ENCODE peak calls at places on chromosomes 11 and 22, in five cellular contexts. M, P, Q, J and B are unnamed samples.

GRCh38 chr11:119206512-119207299 is 567 bp downstream of the CBL start:
- DNase-seq in M (no peak), Q (no peak), P (peak), J (no peak), B (no peak)

GRCh38 chr11:69217276-69218105 is 61.8 kb downstream of the SMIM38 start:
- DNase-seq in Q (no peak), J (no peak), M (no peak), P (no peak), B (no peak)

GRCh38 chr22:49787861-49788260 is 39.8 kb downstream of the BRD1 start:
- DNase-seq in Q (no peak), M (no peak), J (no peak), P (no peak), B (no peak)

GRCh38 chr22:31776231-31776630 is 22.4 kb downstream of the DEPDC5 start:
- DNase-seq in Q (no peak), J (no peak), M (no peak), P (peak), B (no peak)

GRCh38 chr11:45852018-45852711 is 4.9 kb downstream of the CRY2 start:
- DNase-seq in M (no peak), J (no peak), P (no peak), Q (no peak), B (no peak)

GRCh38 chr11:109320595-109320994 is 101.4 kb upstream of the C11orf87 start:
- DNase-seq in Q (peak), P (peak), J (peak), M (peak), B (peak)

GRCh38 chr11:122115520-122116343 is at the start of gene BLID:
- DNase-seq in P (no peak), Q (peak), M (no peak), J (no peak), B (no peak)

GRCh38 chr22:49827307-49827852 is 293 bp downstream of the BRD1 start:
- DNase-seq in J (no peak), Q (no peak), P (no peak), M (no peak), B (no peak)

GRCh38 chr11:36371161-36371560 is 75.1 kb downstream of the PRR5L start:
- DNase-seq in J (no peak), P (no peak), Q (no peak), M (no peak), B (no peak)

GRCh38 chr11:16526947-16527346 is 170.6 kb upstream of the SOX6 start:
- DNase-seq in M (no peak), J (no peak), Q (no peak), P (no peak), B (no peak)

GRCh38 chr22:39095971-39096370 is 1.1 kb upstream of the APOBEC3H start:
- DNase-seq in P (no peak), J (no peak), M (no peak), Q (no peak), B (no peak)

GRCh38 chr11:58524232-58525036 is 16.5 kb upstream of the OR5B21 start:
- DNase-seq in Q (peak), M (peak), P (peak), J (peak), B (peak)

GRCh38 chr22:19955241-19956128 is 13.9 kb upstream of the TXNRD2 start:
- DNase-seq in P (no peak), J (no peak), M (no peak), Q (no peak), B (no peak)

GRCh38 chr11:38791346-38791961 is 2193.4 kb upstream of the RAG2 start:
- DNase-seq in J (peak), Q (peak), M (peak), P (peak), B (peak)

GRCh38 chr11:8091671-8092070 is 10.7 kb downstream of the TUB start:
- DNase-seq in M (no peak), Q (no peak), P (no peak), J (no peak), B (no peak)

GRCh38 chr22:37824674-37825641 is 1.8 kb downstream of the GALR3 start:
- DNase-seq in M (no peak), J (peak), Q (no peak), P (no peak), B (peak)

GRCh38 chr11:126465573-126466287 is 110.2 kb downstream of the ST3GAL4 start:
- DNase-seq in Q (no peak), P (no peak), M (no peak), J (no peak), B (no peak)

GRCh38 chr11:113553905-113554304 is 78.7 kb upstream of the DRD2 start:
- DNase-seq in P (no peak), J (no peak), M (no peak), Q (no peak), B (no peak)

GRCh38 chr11:21323617-21324016 is 654.2 kb downstream of the NELL1 start:
- DNase-seq in P (no peak), J (no peak), Q (no peak), M (no peak), B (no peak)

GRCh38 chr11:65506770-65507485 is 8.1 kb downstream of the MALAT1 start:
- DNase-seq in Q (peak), P (no peak), M (peak), J (peak), B (no peak)

GRCh38 chr22:27412866-27413445 is 388.6 kb downstream of the MN1 start:
- DNase-seq in J (no peak), P (no peak), M (no peak), Q (no peak), B (peak)

GRCh38 chr11:103604310-103604709 is 432.1 kb upstream of the DDI1 start:
- DNase-seq in P (no peak), J (no peak), Q (no peak), M (no peak), B (no peak)

GRCh38 chr11:27183672-27184457 is 143.2 kb downstream of the BBOX1 start:
- DNase-seq in P (peak), M (peak), Q (peak), J (peak), B (peak)

GRCh38 chr11:61599968-61600710 is 19.3 kb upstream of the SYT7 start:
- DNase-seq in Q (no peak), J (no peak), P (no peak), M (no peak), B (no peak)

GRCh38 chr11:61776561-61777075 is 15.8 kb downstream of the TMEM258 start:
- DNase-seq in P (peak), Q (peak), J (peak), M (peak), B (peak)

GRCh38 chr22:20951151-20951931 is 15.7 kb upstream of the AIFM3 start:
- DNase-seq in P (no peak), J (no peak), Q (no peak), M (no peak), B (no peak)

GRCh38 chr11:9681583-9682372 is 17.9 kb downstream of the SWAP70 start:
- DNase-seq in J (no peak), M (no peak), Q (no peak), P (no peak), B (no peak)

GRCh38 chr11:130504317-130504716 is 55.9 kb downstream of the ADAMTS15 start:
- DNase-seq in M (no peak), P (no peak), J (no peak), Q (no peak), B (no peak)

GRCh38 chr11:100730266-100730665 is 43.2 kb downstream of the ARHGAP42 start:
- DNase-seq in M (no peak), Q (peak), J (peak), P (no peak), B (no peak)

GRCh38 chr11:78883506-78883905 is 308.8 kb upstream of the NARS2 start:
- DNase-seq in J (no peak), P (no peak), M (no peak), Q (peak), B (no peak)

GRCh38 chr11:69915151-69915500 is 95.9 kb upstream of the FGF3 start:
- DNase-seq in Q (peak), J (peak), M (no peak), P (peak), B (peak)

DNA sequence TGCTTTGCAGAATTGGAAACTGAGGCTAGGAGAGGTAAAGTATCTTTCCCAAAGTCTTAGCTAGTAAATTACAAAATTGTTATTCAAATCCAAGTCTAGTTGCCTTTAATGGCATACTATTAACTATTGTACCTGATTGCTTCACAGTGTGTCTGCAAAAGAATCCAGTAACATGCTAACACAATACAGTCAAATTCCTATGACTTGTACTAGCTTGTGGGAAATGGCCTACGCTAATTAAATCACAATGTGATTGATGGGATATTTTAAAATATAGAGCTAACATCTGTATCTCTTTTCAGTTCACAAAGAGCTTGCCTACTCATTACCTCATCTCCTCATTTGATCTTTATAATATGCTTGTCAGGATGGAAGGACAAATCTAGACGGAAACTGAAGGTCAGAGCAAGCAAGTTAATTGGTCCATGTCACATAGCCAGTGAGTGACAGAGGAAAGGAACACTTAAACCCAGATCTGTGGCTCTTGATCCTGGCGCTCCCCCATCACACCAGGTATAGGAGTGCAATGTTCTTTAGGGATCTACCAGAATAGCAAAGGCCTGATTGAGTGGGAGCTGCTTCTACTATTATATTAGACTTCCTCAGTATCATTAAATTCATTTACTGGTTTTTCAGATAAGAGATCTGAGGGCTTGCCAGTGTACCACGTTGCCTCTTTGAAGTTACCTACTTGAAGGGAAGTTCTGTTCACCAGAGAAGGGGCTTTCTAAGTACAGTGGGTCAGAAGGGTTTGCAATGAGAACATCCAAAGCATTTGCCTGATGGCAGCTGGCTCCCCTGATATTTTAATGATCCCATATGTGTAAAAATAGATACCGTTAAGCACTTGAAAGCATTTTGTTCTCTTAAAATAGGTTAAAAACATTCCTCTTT is 213.6 kb upstream of the SESN3 start:
- DNase-seq in J (no peak), P (no peak), M (no peak), Q (no peak), B (peak)
- H3K27ac ChIP-seq in J (no peak), P (no peak), M (no peak), Q (no peak), B (peak)

DNA sequence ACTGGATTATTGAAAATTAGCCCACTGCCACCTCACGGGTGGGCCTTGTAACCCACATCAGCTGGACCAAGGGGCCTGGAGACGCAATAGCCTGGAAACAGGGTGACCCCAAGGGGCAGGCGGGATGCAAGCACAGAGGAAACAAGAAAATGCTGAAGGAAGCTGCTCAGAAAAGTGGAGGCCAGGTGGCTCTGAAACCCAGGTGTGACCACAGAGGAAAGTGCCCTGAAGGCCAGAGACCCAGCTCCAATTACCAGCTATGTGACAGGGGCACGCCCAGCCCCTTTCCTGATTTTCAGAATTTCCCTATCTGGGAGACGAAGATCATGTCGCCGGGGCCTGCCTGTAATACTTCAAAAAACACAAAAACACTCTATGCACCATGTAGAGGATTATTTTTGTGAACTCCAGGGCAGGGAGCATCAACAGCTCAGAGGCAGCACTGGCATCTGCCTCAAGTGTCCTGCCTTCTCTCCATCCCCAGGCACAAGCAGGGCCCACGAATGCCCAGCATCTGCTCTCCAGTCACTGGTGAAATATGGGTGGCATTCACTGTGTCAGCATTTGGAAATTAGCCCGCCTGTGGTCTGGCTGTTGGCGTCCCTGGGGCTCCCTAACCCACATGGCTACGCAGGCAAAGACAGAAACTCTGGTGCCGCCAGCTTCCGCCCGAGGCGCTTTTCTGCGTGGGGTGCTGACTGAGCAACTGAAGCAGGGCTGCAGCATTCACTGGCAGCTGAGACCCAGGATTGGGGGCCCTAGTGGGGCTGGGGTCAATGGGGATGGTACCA is 6.3 kb downstream of the KCNJ1 start:
- DNase-seq in M (no peak), P (no peak), J (peak), Q (peak), B (peak)
- H3K4me2 ChIP-seq in M (no peak), P (no peak), J (no peak), Q (no peak), B (no peak)

GRCh38 chr11:13429836-13430235 is 33.2 kb downstream of the BTBD10 start:
- DNase-seq in M (no peak), J (no peak), P (no peak), Q (no peak), B (no peak)

GRCh38 chr11:13433437-13433836 is 29.6 kb downstream of the BTBD10 start:
- DNase-seq in Q (no peak), M (no peak), J (no peak), P (no peak), B (no peak)

GRCh38 chr11:13429288-13429687 is 33.7 kb downstream of the BTBD10 start:
- DNase-seq in J (no peak), Q (no peak), M (no peak), P (no peak), B (no peak)

GRCh38 chr11:13440100-13440855 is 22.7 kb downstream of the BTBD10 start:
- DNase-seq in Q (peak), P (no peak), J (peak), M (peak), B (peak)

GRCh38 chr11:13434247-13435205 is 28.5 kb downstream of the BTBD10 start:
- DNase-seq in M (no peak), J (peak), Q (peak), P (peak), B (no peak)
- H3K27ac ChIP-seq in M (no peak), J (peak), Q (no peak), P (no peak), B (no peak)

GRCh38 chr11:72821920-72822799 is 7.9 kb downstream of the ATG16L2 start:
- DNase-seq in P (peak), J (peak), M (peak), Q (peak), B (peak)

GRCh38 chr11:72824811-72825505 is 10.7 kb downstream of the ATG16L2 start:
- DNase-seq in Q (no peak), M (no peak), J (no peak), P (no peak), B (no peak)

GRCh38 chr11:72824020-72824419 is 9.8 kb downstream of the ATG16L2 start:
- DNase-seq in Q (no peak), P (no peak), J (no peak), M (no peak), B (no peak)

GRCh38 chr11:72821221-72821919 is 7.2 kb downstream of the ATG16L2 start:
- DNase-seq in P (no peak), Q (no peak), J (no peak), M (no peak), B (no peak)

GRCh38 chr11:72823105-72823804 is 9.0 kb downstream of the ATG16L2 start:
- DNase-seq in J (no peak), P (no peak), Q (no peak), M (no peak), B (no peak)
- H3K4me2 ChIP-seq in J (no peak), P (no peak), Q (no peak), M (peak), B (no peak)

DNA sequence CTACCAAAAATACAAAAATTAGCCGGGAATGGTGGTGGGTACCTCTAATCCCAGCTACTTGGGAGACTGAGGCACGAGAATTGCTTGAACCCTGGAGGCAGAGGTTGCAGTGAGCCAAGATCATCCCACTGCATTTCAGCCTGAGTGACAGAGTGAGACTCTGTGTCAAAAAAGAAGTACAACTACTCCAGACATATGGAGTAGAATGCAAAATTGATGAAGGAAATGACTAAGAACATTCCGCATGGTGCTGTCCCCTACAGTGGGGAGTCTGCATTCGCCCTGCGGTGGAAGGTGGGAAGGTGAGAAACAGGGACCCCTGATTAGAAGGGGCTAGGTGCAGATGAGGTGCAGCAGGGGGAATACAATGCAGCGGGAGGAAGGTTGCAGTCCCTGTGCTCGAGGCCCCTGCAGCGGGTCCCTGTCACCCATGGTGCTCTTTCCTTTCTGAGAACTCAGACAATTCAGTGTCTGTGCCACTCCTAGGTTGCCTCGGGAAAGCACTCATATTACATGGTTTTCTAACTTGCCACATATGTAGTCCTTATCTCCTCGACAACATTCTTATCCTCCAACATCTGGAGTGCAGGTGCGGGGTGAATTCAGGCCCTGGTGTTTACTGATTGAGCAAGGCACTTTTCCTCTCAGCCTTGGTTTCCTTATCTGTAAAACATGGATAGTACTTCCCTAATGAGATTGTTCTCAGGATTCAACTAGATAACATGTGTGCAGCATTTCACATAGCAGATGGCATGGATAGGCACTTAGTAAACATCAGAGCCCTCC is 5.2 kb downstream of the POLD4 start:
- DNase-seq in Q (peak), M (no peak), J (peak), P (peak), B (no peak)
- H3K27ac ChIP-seq in Q (no peak), M (no peak), J (no peak), P (peak), B (no peak)

GRCh38 chr11:124839051-124839971 is 25.9 kb upstream of the ROBO3 start:
- DNase-seq in M (no peak), J (no peak), P (no peak), Q (no peak), B (no peak)
- H3K4me2 ChIP-seq in M (no peak), J (peak), P (no peak), Q (peak), B (peak)

GRCh38 chr11:92977401-92977800 is 8.0 kb downstream of the MTNR1B start:
- DNase-seq in P (no peak), Q (no peak), M (no peak), J (no peak), B (no peak)

GRCh38 chr11:92980291-92980690 is 10.8 kb downstream of the MTNR1B start:
- DNase-seq in J (no peak), Q (no peak), P (no peak), M (no peak), B (no peak)

GRCh38 chr11:92979176-92979575 is 9.7 kb downstream of the MTNR1B start:
- DNase-seq in J (peak), Q (peak), M (no peak), P (no peak), B (peak)

GRCh38 chr11:92976681-92977080 is 7.2 kb downstream of the MTNR1B start:
- DNase-seq in P (no peak), Q (no peak), J (no peak), M (no peak), B (no peak)

DNA sequence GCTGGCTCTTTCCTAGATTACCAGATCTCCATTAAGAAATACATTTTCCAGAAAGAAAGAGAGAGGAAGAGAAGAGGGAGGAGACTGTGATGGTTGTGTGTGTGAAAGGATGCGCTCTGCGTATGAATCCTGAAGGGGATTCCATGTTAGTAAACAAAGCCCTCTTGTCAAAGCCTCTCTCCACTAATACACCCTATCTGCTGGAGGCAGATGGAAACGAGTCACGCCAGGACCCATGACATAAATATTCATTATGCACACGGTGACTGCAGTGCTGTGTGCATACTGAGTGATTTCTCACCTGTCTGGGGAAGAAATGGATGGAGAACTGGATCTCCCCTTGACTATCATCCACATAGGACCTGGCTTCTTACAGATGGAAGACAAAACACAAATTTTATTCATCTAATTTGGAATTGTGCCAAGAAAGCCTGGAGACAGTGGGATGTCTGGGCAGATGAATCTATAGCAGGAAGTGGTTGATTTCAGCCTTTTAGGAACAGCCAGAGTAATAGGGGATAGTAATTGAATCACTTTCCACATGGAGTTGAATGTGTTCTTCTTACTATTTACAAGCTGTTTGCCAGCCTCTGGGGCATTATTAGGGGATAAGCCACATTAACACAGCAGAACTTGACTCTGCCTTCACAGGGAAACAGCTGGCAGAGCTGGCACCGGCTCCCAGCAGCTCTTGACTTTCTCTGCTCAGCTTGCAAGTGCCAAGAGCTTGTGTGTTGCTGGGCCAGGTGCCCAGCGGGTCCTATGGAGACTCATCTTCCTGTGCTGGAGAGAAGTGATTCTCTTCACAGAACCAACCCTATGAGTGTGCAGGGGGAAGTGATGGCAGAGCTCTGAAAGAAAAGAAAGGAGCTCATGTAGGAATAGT is 9.0 kb downstream of the MTNR1B start:
- DNase-seq in P (no peak), Q (peak), J (no peak), M (no peak), B (peak)
- H3K27ac ChIP-seq in P (no peak), Q (no peak), J (no peak), M (no peak), B (peak)

GRCh38 chr22:35837328-35837727 is 119.7 kb downstream of the APOL5 start:
- DNase-seq in J (no peak), P (no peak), Q (no peak), M (no peak), B (peak)
- H3K4me2 ChIP-seq in J (peak), P (peak), Q (peak), M (peak), B (peak)

GRCh38 chr11:63459586-63459985 is 31.4 kb downstream of the PLAAT5 start:
- DNase-seq in J (no peak), M (no peak), P (peak), Q (no peak), B (no peak)
- H3K27ac ChIP-seq in J (no peak), M (no peak), P (no peak), Q (no peak), B (no peak)